ENCODE peak calls at places on chromosomes 11 and 22, in five cellular contexts. C is SJSA1; B is CD8-positive, alpha-beta T cell; A is lower lobe of right lung; Z is sigmoid colon. X is an unnamed sample. For H3K9me3, the result is how much of the 10 kb centered on the place peaks cover.

GRCh38 chr22:41596776-41597634 is 7.4 kb upstream of the PMM1 start:
- DNase-seq in C (peak), B (peak), A (peak), Z (peak), X (peak)

GRCh38 chr11:126340960-126341709 is 14.4 kb upstream of the ST3GAL4 start:
- DNase-seq in C (no peak), B (no peak), A (no peak), Z (no peak), X (no peak)

GRCh38 chr11:17550455-17551346 is 3.6 kb downstream of the OTOG start:
- DNase-seq in C (no peak), B (no peak), A (no peak), Z (no peak), X (no peak)

GRCh38 chr11:38014405-38014804 is 1416.4 kb upstream of the RAG2 start:
- DNase-seq in C (no peak), B (no peak), A (no peak), Z (no peak), X (no peak)

GRCh38 chr22:42439821-42440674 is 7.8 kb upstream of the NFAM1 start:
- DNase-seq in C (peak), B (no peak), A (peak), Z (no peak), X (peak)

GRCh38 chr11:28834877-28835276 is 726.7 kb downstream of the METTL15 start:
- DNase-seq in C (peak), B (no peak), A (no peak), Z (no peak), X (no peak)

GRCh38 chr11:105051559-105051958 is 6.4 kb upstream of the CARD16 start:
- DNase-seq in C (no peak), B (no peak), A (no peak), Z (no peak), X (no peak)

GRCh38 chr22:46119729-46120419 is 30.5 kb upstream of the PPARA start:
- DNase-seq in C (no peak), B (no peak), A (no peak), Z (peak), X (no peak)

GRCh38 chr11:126352934-126353801 is 2.3 kb upstream of the ST3GAL4 start:
- DNase-seq in C (peak), B (no peak), A (no peak), Z (no peak), X (no peak)

GRCh38 chr11:122115520-122116343 is at the start of gene BLID:
- DNase-seq in C (no peak), B (no peak), A (peak), Z (peak), X (no peak)

GRCh38 chr22:44628273-44628672 is 73.7 kb upstream of the PRR5 start:
- DNase-seq in C (no peak), B (no peak), A (peak), Z (no peak), X (no peak)

GRCh38 chr11:6735306-6735705 is 36.5 kb downstream of the OR2AG2 start:
- DNase-seq in C (no peak), B (no peak), A (no peak), Z (no peak), X (no peak)

GRCh38 chr22:45268958-45269844 is 15.5 kb upstream of the UPK3A start:
- DNase-seq in C (peak), B (peak), A (peak), Z (peak), X (peak)

GRCh38 chr22:24693359-24693758 is 81.2 kb downstream of the PIWIL3 start:
- DNase-seq in C (no peak), B (no peak), A (no peak), Z (no peak), X (no peak)

GRCh38 chr11:11568651-11569229 is 53.1 kb downstream of the GALNT18 start:
- DNase-seq in C (no peak), B (no peak), A (no peak), Z (peak), X (no peak)

GRCh38 chr11:2128512-2129322 is 10.5 kb downstream of the IGF2 start:
- DNase-seq in C (no peak), B (no peak), A (no peak), Z (no peak), X (no peak)

GRCh38 chr11:61066645-61067044 is 35.6 kb upstream of the CD5 start:
- DNase-seq in C (no peak), B (no peak), A (no peak), Z (peak), X (no peak)

GRCh38 chr11:37774441-37774840 is 1176.4 kb upstream of the RAG2 start:
- DNase-seq in C (no peak), B (no peak), A (no peak), Z (no peak), X (no peak)

GRCh38 chr11:79122759-79123158 is 318.1 kb downstream of the TENM4 start:
- DNase-seq in C (no peak), B (no peak), A (no peak), Z (no peak), X (no peak)

GRCh38 chr22:26585104-26585790 is 4.7 kb downstream of the TPST2 start:
- DNase-seq in C (peak), B (no peak), A (peak), Z (peak), X (peak)

GRCh38 chr22:49302530-49302929 is 525.1 kb downstream of the BRD1 start:
- DNase-seq in C (no peak), B (no peak), A (no peak), Z (no peak), X (peak)

GRCh38 chr11:122733301-122733686 is 77.8 kb downstream of the UBASH3B start:
- DNase-seq in C (peak), B (no peak), A (peak), Z (no peak), X (no peak)

GRCh38 chr11:126403039-126403438 is 47.6 kb downstream of the ST3GAL4 start:
- DNase-seq in C (peak), B (no peak), A (no peak), Z (no peak), X (no peak)

GRCh38 chr11:65454696-65455456 is 32.3 kb downstream of the NEAT1 start:
- DNase-seq in C (peak), B (peak), A (peak), Z (peak), X (peak)

GRCh38 chr22:26763633-26764295 is 106.4 kb downstream of the MIAT start:
- DNase-seq in C (peak), B (no peak), A (no peak), Z (no peak), X (peak)

GRCh38 chr11:11864803-11865202 is 23.0 kb downstream of the USP47 start:
- DNase-seq in C (no peak), B (no peak), A (no peak), Z (no peak), X (no peak)

GRCh38 chr11:47317078-47317828 is 35.2 kb downstream of the MYBPC3 start:
- DNase-seq in C (no peak), B (no peak), A (no peak), Z (no peak), X (no peak)

GRCh38 chr11:32947985-32948384 is 55.4 kb downstream of the QSER1 start:
- DNase-seq in C (no peak), B (no peak), A (no peak), Z (no peak), X (no peak)

GRCh38 chr11:117905524-117905923 is 23.7 kb downstream of the TMPRSS13 start:
- DNase-seq in C (no peak), B (no peak), A (no peak), Z (peak), X (no peak)

GRCh38 chr22:26550498-26551033 is 38.3 kb upstream of the TFIP11 start:
- DNase-seq in C (peak), B (no peak), A (peak), Z (no peak), X (peak)

GRCh38 chr22:27207907-27208306 is 550.5 kb downstream of the MIAT start:
- DNase-seq in C (peak), B (no peak), A (no peak), Z (no peak), X (no peak)

GRCh38 chr11:93234602-93235207 is 36.9 kb upstream of the SLC36A4 start:
- DNase-seq in C (peak), B (peak), A (peak), Z (peak), X (no peak)

GRCh38 chr11:10076458-10077141 is 217.4 kb downstream of the SBF2 start:
- DNase-seq in C (no peak), B (no peak), A (no peak), Z (peak), X (no peak)

GRCh38 chr22:38936562-38936961 is 20.8 kb upstream of the APOBEC3A start:
- DNase-seq in C (no peak), B (no peak), A (no peak), Z (no peak), X (peak)

GRCh38 chr22:29040385-29041275 is 21.0 kb downstream of the C22orf31 start:
- DNase-seq in C (peak), B (peak), A (no peak), Z (peak), X (peak)

GRCh38 chr11:64800633-64801464 is 2.2 kb downstream of the MAP4K2 start:
- DNase-seq in C (no peak), B (no peak), A (no peak), Z (peak), X (no peak)

GRCh38 chr11:128411812-128412211 is 175.5 kb downstream of the ETS1 start:
- DNase-seq in C (no peak), B (no peak), A (no peak), Z (no peak), X (no peak)

GRCh38 chr11:33258631-33259184 is 1.5 kb downstream of the HIPK3 start:
- DNase-seq in C (peak), B (no peak), A (no peak), Z (peak), X (no peak)

GRCh38 chr11:14567064-14567651 is 47.0 kb upstream of the PSMA1 start:
- DNase-seq in C (no peak), B (no peak), A (no peak), Z (no peak), X (no peak)

GRCh38 chr11:120858740-120859139 is 165.2 kb upstream of the TBCEL start:
- DNase-seq in C (peak), B (no peak), A (no peak), Z (no peak), X (no peak)

GRCh38 chr22:19319281-19319680 is 27.8 kb upstream of the CLTCL1 start:
- DNase-seq in C (no peak), B (no peak), A (no peak), Z (no peak), X (no peak)
- H3K9me3 ChIP-seq in C (under half), B (under half), A (under half), Z (under half), X (under half)

GRCh38 chr11:86904001-86904400 is 51.2 kb downstream of the FZD4 start:
- DNase-seq in C (no peak), B (no peak), A (no peak), Z (no peak), X (no peak)

GRCh38 chr11:86906198-86906597 is 49.0 kb downstream of the FZD4 start:
- DNase-seq in C (no peak), B (no peak), A (no peak), Z (no peak), X (peak)

GRCh38 chr11:86905252-86905651 is 49.9 kb downstream of the FZD4 start:
- DNase-seq in C (no peak), B (no peak), A (no peak), Z (no peak), X (no peak)

GRCh38 chr11:86896486-86896885 is 58.7 kb downstream of the FZD4 start:
- DNase-seq in C (no peak), B (no peak), A (no peak), Z (no peak), X (no peak)

GRCh38 chr11:86902345-86902744 is 52.9 kb downstream of the FZD4 start:
- DNase-seq in C (no peak), B (no peak), A (no peak), Z (no peak), X (no peak)
- H3K27ac ChIP-seq in C (no peak), B (no peak), A (no peak), Z (no peak), X (no peak)

DNA sequence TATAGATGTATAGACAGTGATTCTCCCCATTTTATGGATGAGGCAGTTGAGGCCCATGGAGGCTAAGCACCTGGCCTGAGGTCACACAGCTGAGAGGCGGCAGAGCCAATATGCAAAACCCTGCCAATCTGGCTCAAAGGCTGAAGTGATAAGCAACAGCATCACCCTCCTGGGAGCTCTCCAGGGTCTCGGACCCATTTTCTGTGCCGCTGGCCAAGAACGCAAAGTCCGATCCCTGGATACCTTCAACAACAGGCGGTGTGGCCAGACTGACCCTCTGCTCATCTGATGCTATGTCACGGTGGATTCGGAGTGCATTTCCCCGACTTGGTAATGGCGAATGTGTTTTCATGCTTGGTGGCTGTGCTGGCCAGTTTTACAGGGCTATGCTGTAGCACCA is 595.0 kb downstream of the TBC1D22A start:
- DNase-seq in C (no peak), B (no peak), A (no peak), Z (no peak), X (no peak)
- H3K9me3 ChIP-seq in C (under half), B (under half), A (under half), Z (under half), X (under half)

DNA sequence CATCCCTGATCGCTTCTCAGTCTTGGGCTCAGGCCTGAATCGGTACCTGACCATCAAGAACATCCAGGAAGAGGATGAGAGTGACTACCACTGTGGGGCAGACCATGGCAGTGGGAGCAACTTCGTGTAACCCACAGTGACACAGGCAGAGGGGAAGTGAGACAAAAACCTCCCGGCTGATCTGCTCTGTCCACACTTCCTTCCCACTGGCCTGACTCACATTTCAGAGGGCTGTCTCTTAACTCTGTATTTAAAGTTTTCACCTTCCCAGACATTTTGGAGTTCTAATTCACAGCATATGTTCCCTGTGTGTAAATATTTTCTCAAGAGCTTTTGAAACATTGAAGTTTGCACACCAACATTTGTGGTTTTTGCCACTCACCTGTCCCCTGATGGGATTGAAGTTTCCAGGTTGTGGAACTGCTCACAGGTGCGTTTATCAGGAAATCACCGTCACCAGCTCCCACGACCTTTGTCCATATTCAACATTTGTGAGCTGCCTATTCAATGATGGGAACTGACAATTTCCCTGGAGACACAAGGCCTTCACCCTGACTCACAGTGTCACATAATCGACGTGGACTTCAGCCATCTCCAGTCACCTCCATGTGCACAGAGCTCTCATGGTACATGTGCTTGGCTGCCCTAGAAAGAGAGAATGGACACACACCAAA is 99.2 kb downstream of the VPREB1 start:
- DNase-seq in C (no peak), B (no peak), A (no peak), Z (no peak), X (no peak)
- H3K27ac ChIP-seq in C (no peak), B (no peak), A (no peak), Z (no peak), X (no peak)

X was measured in upper lobe of left lung.